ENCODE peak calls at places on chromosomes 16 and 17, in seven cellular contexts. N is HAP-1, C is cardiac muscle cell, U is uterus, H is vagina, L is small intestine, B is thoracic aorta. T is an unnamed sample. For H3K4me1, the result is how much of the 10 kb centered on the place peaks cover.

GRCh38 chr16:1912215-1912543 is 6.0 kb downstream of the HS3ST6 start:
- DNase-seq in H (no peak), B (no peak), C (no peak), N (no peak), U (no peak), L (no peak), T (no peak)

GRCh38 chr16:10172848-10173655 is 9.2 kb downstream of the GRIN2A start:
- DNase-seq in H (no peak), U (no peak), B (no peak), C (no peak), N (no peak), L (no peak), T (peak)

GRCh38 chr17:49217651-49218413 is 7.3 kb downstream of the ABI3 start:
- DNase-seq in L (peak), H (no peak), B (no peak), N (no peak), C (no peak), U (no peak), T (no peak)

GRCh38 chr16:47132310-47132709 is 11.4 kb downstream of the NETO2 start:
- DNase-seq in L (no peak), U (no peak), N (no peak), C (peak), B (no peak), H (no peak), T (no peak)

GRCh38 chr16:77387075-77387474 is 47.8 kb downstream of the ADAMTS18 start:
- DNase-seq in H (no peak), U (no peak), L (no peak), N (no peak), B (no peak), C (no peak), T (peak)

GRCh38 chr17:17966399-17966798 is 5.8 kb downstream of the TOM1L2 start:
- DNase-seq in U (no peak), B (no peak), L (no peak), N (no peak), C (no peak), H (no peak), T (no peak)

GRCh38 chr16:1057252-1057932 is 15.2 kb upstream of the SSTR5 start:
- DNase-seq in C (peak), L (peak), N (no peak), U (no peak), H (no peak), B (no peak), T (no peak)

GRCh38 chr16:71840052-71840451 is 5.7 kb upstream of the ATXN1L start:
- DNase-seq in N (no peak), H (no peak), C (peak), U (no peak), B (no peak), L (no peak), T (no peak)

GRCh38 chr16:89473791-89474414 is 16.5 kb downstream of the ANKRD11 start:
- DNase-seq in L (peak), C (peak), U (no peak), B (no peak), H (no peak), N (no peak), T (peak)

GRCh38 chr16:68081796-68082567 is 3.2 kb upstream of the NFATC3 start:
- DNase-seq in N (no peak), B (no peak), L (peak), U (no peak), H (no peak), C (no peak), T (no peak)

GRCh38 chr17:66679631-66680517 is 155.0 kb upstream of the CACNG5 start:
- DNase-seq in C (no peak), B (no peak), N (no peak), H (peak), U (no peak), L (no peak), T (no peak)

GRCh38 chr17:38451840-38452529 is 23.7 kb downstream of the ARHGAP23 start:
- DNase-seq in L (no peak), N (no peak), C (peak), U (peak), H (no peak), B (no peak), T (peak)

GRCh38 chr17:37490022-37490587 is 414 bp downstream of the DUSP14 start:
- DNase-seq in C (peak), L (peak), H (no peak), N (peak), U (peak), B (no peak), T (peak)

GRCh38 chr17:78266771-78267170 is 35.3 kb downstream of the TMEM235 start:
- DNase-seq in C (no peak), L (no peak), B (no peak), N (no peak), U (no peak), H (no peak), T (no peak)

GRCh38 chr17:8956521-8956920 is 9.0 kb downstream of the PIK3R5 start:
- DNase-seq in U (no peak), C (no peak), B (no peak), N (no peak), H (no peak), L (no peak), T (no peak)

GRCh38 chr16:84511180-84511800 is 6.8 kb upstream of the MEAK7 start:
- DNase-seq in N (peak), H (no peak), U (peak), C (peak), B (peak), L (peak), T (peak)

GRCh38 chr17:3917391-3917931 is 1.2 kb upstream of the P2RX1 start:
- DNase-seq in H (no peak), N (no peak), L (peak), C (peak), B (no peak), U (no peak), T (peak)

GRCh38 chr17:80846932-80847331 is 144.7 kb upstream of the CHMP6 start:
- DNase-seq in L (no peak), H (no peak), N (no peak), C (no peak), U (no peak), B (no peak), T (no peak)

GRCh38 chr16:78184554-78185183 is 85.2 kb downstream of the WWOX start:
- DNase-seq in L (peak), N (no peak), C (no peak), H (no peak), U (no peak), B (no peak), T (peak)

GRCh38 chr17:4175921-4176802 is 33.2 kb downstream of the CYB5D2 start:
- DNase-seq in L (peak), B (no peak), N (no peak), H (no peak), U (no peak), C (no peak), T (peak)

GRCh38 chr17:45096141-45096540 is 35.0 kb downstream of the NMT1 start:
- DNase-seq in C (peak), N (peak), B (no peak), U (no peak), H (no peak), L (no peak), T (no peak)

GRCh38 chr17:44108440-44109311 is 14.8 kb downstream of the HDAC5 start:
- DNase-seq in L (no peak), N (no peak), B (peak), U (peak), C (peak), H (no peak), T (peak)

GRCh38 chr16:78982344-78982743 is 618.2 kb downstream of the MAF start:
- DNase-seq in U (no peak), L (no peak), C (no peak), B (no peak), N (no peak), H (no peak), T (no peak)

GRCh38 chr17:15929941-15930340 is 15.0 kb upstream of the ADORA2B start:
- DNase-seq in B (no peak), U (no peak), H (no peak), C (no peak), N (no peak), L (no peak), T (no peak)

GRCh38 chr17:78888911-78889496 is 14.0 kb downstream of the CEP295NL start:
- DNase-seq in U (no peak), B (no peak), L (no peak), C (no peak), H (no peak), N (no peak), T (no peak)

GRCh38 chr17:41418116-41418860 is 6.1 kb downstream of the KRT37 start:
- DNase-seq in H (no peak), L (no peak), B (no peak), N (no peak), U (no peak), C (no peak), T (no peak)
- H3K4me1 ChIP-seq in H (half or more), L (under half), B (under half), N (under half), U (under half), C (under half), T (under half)

DNA sequence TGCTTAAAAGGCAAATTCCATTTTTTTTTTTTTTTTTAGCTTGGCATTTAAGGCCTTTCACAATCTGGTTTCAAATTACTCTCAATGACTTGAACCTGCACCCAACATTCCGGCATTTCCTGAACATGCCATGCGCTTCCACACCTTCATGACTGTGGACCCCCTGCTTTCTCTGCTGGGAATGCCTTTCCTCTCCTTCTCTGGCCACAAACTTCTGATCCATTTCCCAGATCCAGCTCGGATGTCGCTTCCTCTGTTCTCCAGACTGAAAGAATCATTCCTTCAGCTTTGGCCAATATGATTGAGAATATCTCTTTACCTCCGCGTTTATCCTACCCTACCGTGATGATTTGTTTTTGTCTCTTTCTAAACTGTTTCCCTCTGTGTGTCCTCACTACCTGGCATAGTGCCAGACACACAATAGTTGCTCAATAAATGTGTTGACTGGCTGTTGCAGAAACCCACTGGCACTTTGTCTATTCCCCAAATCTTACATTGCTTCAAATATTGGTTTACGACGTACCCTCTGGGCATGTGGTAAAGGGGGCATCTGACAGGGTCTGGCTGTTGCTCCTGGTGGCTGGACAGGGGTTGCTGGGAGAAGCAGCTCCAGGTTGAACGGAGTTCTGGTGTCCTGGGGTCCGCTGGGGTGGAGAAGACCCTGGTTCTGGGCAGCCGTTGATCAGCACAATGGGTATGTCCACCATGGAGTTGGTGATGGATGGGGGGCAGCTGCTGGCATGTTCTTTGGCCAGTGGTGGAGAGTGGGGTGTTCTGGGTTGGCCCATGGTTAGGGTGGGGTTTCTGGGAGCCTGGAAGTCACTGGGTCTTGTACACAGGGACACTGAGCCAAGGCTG is 14.7 kb downstream of the TNS4 start:
- DNase-seq in B (no peak), C (peak), U (no peak), L (no peak), H (no peak), N (no peak), T (peak)
- H3K4me1 ChIP-seq in B (under half), C (under half), U (under half), L (under half), H (half or more), N (under half), T (under half)

GRCh38 chr17:28948873-28949184 is 2.5 kb downstream of the PHF12 start:
- DNase-seq in B (no peak), N (no peak), L (no peak), C (no peak), H (no peak), U (no peak), T (no peak)

GRCh38 chr17:28950017-28950751 is 1.1 kb downstream of the PHF12 start:
- DNase-seq in B (no peak), H (peak), N (peak), C (peak), L (peak), U (peak), T (peak)

GRCh38 chr17:28949185-28950016 is 1.9 kb downstream of the PHF12 start:
- DNase-seq in B (no peak), C (peak), U (peak), N (peak), H (peak), L (peak), T (no peak)

GRCh38 chr17:28947639-28948038 is 3.7 kb downstream of the PHF12 start:
- DNase-seq in H (no peak), U (no peak), N (no peak), L (no peak), B (no peak), C (no peak), T (no peak)

GRCh38 chr17:28948342-28948741 is 3.0 kb downstream of the PHF12 start:
- DNase-seq in L (no peak), H (no peak), U (no peak), B (no peak), N (no peak), C (no peak), T (no peak)
- H3K4me1 ChIP-seq in L (under half), H (half or more), U (under half), B (under half), N (under half), C (under half), T (under half)

GRCh38 chr16:80298676-80299075 is 242.1 kb upstream of the DYNLRB2 start:
- DNase-seq in B (no peak), H (no peak), N (no peak), C (no peak), L (no peak), U (no peak), T (no peak)
- H3K4me1 ChIP-seq in B (under half), H (under half), N (under half), C (under half), L (under half), U (under half), T (under half)

DNA sequence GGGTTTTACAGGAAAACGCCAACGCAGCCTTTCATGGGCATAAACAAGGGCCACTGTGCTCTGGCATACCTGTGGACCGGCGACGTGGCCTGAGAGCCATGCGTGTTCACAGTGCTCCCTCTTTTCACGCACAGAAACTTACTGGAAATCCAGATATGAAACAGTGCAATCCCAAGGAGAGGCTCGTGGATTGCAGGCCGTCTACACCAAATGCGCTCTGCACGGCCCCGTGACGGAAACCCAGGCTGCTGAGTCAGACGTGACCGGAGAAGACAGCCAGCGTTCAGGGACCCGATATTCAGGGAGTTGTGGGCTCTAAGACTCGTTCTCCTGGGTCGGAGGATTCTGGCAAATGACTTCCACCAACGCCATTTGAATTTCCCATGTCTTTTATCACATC is 129.2 kb downstream of the FOXL1 start:
- DNase-seq in B (no peak), L (no peak), N (no peak), H (no peak), C (no peak), U (no peak), T (no peak)
- H3K4me1 ChIP-seq in B (under half), L (under half), N (under half), H (under half), C (under half), U (under half), T (under half)

DNA sequence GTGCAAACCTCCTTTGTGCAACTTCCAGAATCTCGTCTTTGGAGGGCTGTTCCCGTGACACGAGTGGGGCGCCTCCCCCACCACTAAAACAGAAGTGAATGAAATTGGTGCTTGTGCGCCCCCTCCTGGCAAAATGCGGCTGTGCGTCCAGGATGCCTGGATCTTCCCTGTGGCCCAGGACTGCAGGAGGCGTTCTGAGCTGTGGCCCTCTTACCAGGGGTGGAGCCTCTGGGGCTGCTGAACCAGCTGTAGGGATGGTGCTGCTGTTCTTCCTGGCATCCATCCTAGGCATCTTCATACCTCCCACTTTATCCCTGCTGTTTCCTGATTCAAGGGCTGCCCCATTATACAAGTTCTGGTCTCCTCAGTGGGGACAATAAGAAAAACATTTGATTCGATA is 18.5 kb upstream of the NAGLU start:
- DNase-seq in N (peak), H (no peak), B (peak), U (peak), L (peak), C (peak), T (peak)
- H3K4me1 ChIP-seq in N (under half), H (half or more), B (half or more), U (half or more), L (under half), C (under half), T (half or more)

GRCh38 chr16:87490091-87490798 is 2.6 kb downstream of the ZCCHC14 start:
- DNase-seq in H (no peak), N (no peak), U (no peak), B (no peak), L (peak), C (peak), T (no peak)
- H3K4me1 ChIP-seq in H (half or more), N (under half), U (under half), B (half or more), L (under half), C (under half), T (under half)

T was measured in astrocyte.